ENCODE peak calls at places on chromosomes 4 and X, in seven cellular contexts. V is mammary epithelial cell, N is fibroblast of mammary gland, J is upper lobe of right lung, I is Panc1, Y is hepatocyte, C is GM06990. A is an unnamed sample.

GRCh38 chr4:188841523-188841922 is 702.3 kb downstream of the TRIML1 start:
- DNase-seq in V (no peak), N (no peak), J (no peak), I (no peak), Y (no peak), C (no peak), A (no peak)

GRCh38 chr4:627751-628150 is 2.4 kb downstream of the PDE6B start:
- DNase-seq in V (no peak), N (no peak), J (no peak), I (no peak), Y (no peak), C (no peak), A (no peak)

GRCh38 chr4:825969-826330 is at the start of gene CPLX1:
- DNase-seq in V (no peak), N (no peak), J (peak; percentile 66), I (no peak), Y (peak; percentile 84), C (no peak), A (no peak)

GRCh38 chrX:20530319-20530979 is 263.7 kb upstream of the RPS6KA3 start:
- DNase-seq in V (peak; percentile 32), N (peak; percentile 65), J (no peak), I (no peak), Y (peak; percentile 58), C (no peak), A (peak; percentile 44)

GRCh38 chr4:15893967-15894366 is 44.6 kb downstream of the FGFBP1 start:
- DNase-seq in V (peak; percentile 99), N (peak; percentile 96), J (no peak), I (peak; percentile 32), Y (peak; percentile 67), C (no peak), A (peak; percentile 96)

GRCh38 chrX:1466971-1467561 is 14.4 kb upstream of the ASMTL start:
- DNase-seq in V (no peak), N (no peak), J (peak; percentile 38), I (no peak), Y (no peak), C (peak; percentile 79), A (no peak)

GRCh38 chr4:109559625-109559982 is 442 bp upstream of the MCUB start:
- DNase-seq in V (no peak), N (no peak), J (peak; percentile 67), I (no peak), Y (no peak), C (no peak), A (no peak)

GRCh38 chr4:168604496-168605373 is 107.9 kb downstream of the PALLD start:
- DNase-seq in V (peak; percentile 91), N (peak; percentile 73), J (no peak), I (no peak), Y (peak; percentile 59), C (no peak), A (peak; percentile 97)

GRCh38 chr4:53780736-53781400 is 189.6 kb upstream of the LNX1 start:
- DNase-seq in V (no peak), N (peak; percentile 79), J (no peak), I (no peak), Y (no peak), C (no peak), A (no peak)

GRCh38 chr4:181536196-181536746 is 706.9 kb upstream of the TENM3 start:
- DNase-seq in V (no peak), N (peak; percentile 23), J (no peak), I (no peak), Y (no peak), C (no peak), A (no peak)

GRCh38 chrX:69988955-69989394 is 60.8 kb downstream of the AWAT2 start:
- DNase-seq in V (peak; percentile 10), N (peak; percentile 20), J (no peak), I (no peak), Y (no peak), C (no peak), A (no peak)

GRCh38 chrX:15815779-15816452 is 25.6 kb downstream of the ZRSR2 start:
- DNase-seq in V (no peak), N (peak; percentile 14), J (no peak), I (no peak), Y (peak; percentile 68), C (no peak), A (no peak)
- TF ChIP-seq CTCF in V (no peak), N (peak; percentile 18), J (peak; percentile 14), I (peak; percentile 41), Y (peak; percentile 51), C (peak; percentile 49), A (peak; percentile 44)

DNA sequence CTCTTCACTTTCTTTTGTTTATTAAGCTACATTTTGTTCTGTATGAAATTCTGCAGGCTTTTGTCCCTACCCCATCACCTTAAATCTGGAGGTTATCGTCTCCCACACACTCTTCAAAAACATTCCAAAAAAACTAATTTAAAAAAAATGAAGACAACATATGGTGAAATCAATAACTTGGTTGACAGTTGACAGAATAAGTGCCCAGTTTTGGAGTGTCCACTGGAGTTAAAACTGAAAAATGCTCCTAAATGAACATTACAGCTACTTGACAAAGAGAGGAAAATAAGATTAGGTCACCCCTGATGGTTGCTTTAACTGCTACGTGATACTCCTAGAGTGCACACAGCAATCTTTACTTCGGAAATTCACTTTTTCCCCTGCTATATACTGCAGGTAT is 618 bp upstream of the ZNF827 start:
- DNase-seq in V (peak; percentile 22), N (no peak), J (no peak), I (no peak), Y (no peak), C (no peak), A (no peak)
- H3K4me3 ChIP-seq in V (peak overlapping the region; percentile 85), N (peak overlapping the region; percentile 92), J (peak overlapping the region; percentile 84), I (peak overlapping the region; percentile 84), Y (peak overlapping the region; percentile 92), C (peak overlapping the region; percentile 73), A (peak overlapping the region; percentile 76)

GRCh38 chr4:98572697-98573096 is 85.7 kb downstream of the TSPAN5 start:
- DNase-seq in V (no peak), N (no peak), J (no peak), I (no peak), Y (no peak), C (no peak), A (no peak)

GRCh38 chr4:98570160-98570797 is 88.1 kb downstream of the TSPAN5 start:
- DNase-seq in V (no peak), N (peak; percentile 48), J (no peak), I (no peak), Y (no peak), C (no peak), A (no peak)

GRCh38 chr4:98568896-98569663 is 89.3 kb downstream of the TSPAN5 start:
- DNase-seq in V (no peak), N (peak; percentile 46), J (no peak), I (no peak), Y (no peak), C (no peak), A (no peak)

GRCh38 chr4:98573791-98574190 is 84.6 kb downstream of the TSPAN5 start:
- DNase-seq in V (peak; percentile 53), N (no peak), J (no peak), I (no peak), Y (no peak), C (no peak), A (no peak)

DNA sequence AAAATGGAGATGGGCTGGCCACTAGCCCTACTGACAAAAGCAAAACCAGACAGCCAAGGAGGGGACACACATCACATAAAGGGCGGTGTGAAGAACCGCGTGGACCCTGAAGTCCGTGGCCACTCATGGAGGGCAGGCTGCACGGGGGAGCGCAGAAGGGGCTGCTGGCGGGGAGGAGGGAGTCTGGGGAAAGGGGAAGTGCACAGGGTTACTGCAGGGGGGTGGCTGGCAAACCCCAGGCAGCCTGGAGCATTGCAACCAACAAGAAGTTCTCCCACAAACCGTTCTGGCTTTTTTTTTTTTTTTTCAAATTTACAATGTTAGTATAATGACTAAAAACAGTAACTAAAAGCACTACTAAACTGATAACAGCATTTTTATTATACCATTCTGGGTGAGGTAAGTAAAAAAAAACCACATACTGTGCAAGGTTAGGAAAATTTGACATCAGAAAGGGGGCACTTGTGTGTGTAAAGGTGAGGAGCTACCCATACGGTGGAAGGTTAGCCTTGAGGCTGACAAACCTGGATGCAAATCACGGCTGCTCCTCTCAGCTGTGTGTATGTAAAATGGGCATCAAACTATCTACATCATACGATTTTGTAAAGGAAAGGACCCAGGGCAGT is 87.1 kb downstream of the TSPAN5 start:
- DNase-seq in V (no peak), N (no peak), J (no peak), I (no peak), Y (no peak), C (no peak), A (no peak)
- TF ChIP-seq CTCF in V (no peak), N (no peak), J (no peak), I (no peak), Y (no peak), C (no peak), A (no peak)

DNA sequence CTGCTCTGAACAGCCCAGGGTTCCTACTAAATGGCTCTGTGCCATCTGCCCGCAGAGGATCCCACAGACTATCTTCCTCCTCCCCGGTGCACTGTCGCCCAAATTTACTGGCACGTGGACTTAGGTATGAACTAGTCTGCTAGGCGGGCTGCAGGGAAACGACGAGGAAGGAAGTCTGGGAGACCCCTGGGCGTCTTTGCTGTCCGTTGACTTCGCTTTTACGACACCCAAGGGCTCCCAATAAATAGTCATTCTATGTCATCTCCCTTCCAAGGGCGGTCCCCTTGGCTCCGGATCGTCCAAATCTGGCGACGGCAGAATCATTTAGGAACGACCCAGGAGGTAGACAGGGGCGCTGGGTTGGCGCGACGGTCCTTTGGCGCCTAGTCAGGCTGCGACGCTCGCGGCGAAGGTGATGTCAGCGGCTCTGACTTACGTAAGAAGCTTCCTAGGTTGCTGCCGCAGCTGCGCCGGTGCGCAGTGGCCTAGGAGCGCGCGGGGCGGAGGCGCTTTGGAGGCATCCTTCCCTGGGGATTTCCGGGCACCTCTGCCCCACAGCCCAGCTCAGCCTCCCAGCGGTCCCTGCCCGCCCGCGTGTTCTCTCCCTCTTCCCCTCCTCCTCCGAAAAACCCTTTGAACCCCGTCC is 2.2 kb downstream of the NHS start:
- DNase-seq in V (peak; percentile 84), N (peak; percentile 53), J (peak; percentile 63), I (no peak), Y (peak; percentile 63), C (peak; percentile 10), A (no peak)
- H3K4me3 ChIP-seq in V (peak overlapping the region; percentile 77), N (peak overlapping the region; percentile 47), J (peak overlapping the region; percentile 52), I (peak overlapping the region; percentile 52), Y (peak overlapping the region; percentile 31), C (no peak overlapping the region), A (peak overlapping the region; percentile 72)

GRCh38 chr4:24413311-24413784 is 171.0 kb downstream of the DHX15 start:
- DNase-seq in V (no peak), N (no peak), J (no peak), I (no peak), Y (no peak), C (no peak), A (no peak)
- TF ChIP-seq CTCF in V (no peak), N (no peak), J (no peak), I (no peak), Y (no peak), C (no peak), A (no peak)

A was measured in astrocyte of the cerebellum.